ENCODE peak calls at places on chromosomes 5 and 9, in four cellular contexts. A is WTC11, V is HepG2, C is K562. I is an unnamed sample.

GRCh38 chr9:80144856-80145255 is 573.1 kb downstream of the TLE4 start:
- DNase-seq in A (no peak), V (no peak), C (no peak), I (no peak)

GRCh38 chr9:124735121-124735520 is 36.0 kb downstream of the NR6A1 start:
- DNase-seq in A (no peak), V (peak; percentile 44), C (no peak), I (no peak)

GRCh38 chr9:137670391-137671195 is 51.8 kb downstream of the EHMT1 start:
- DNase-seq in A (peak; percentile 49), V (peak; percentile 85), C (peak; percentile 89), I (no peak)

GRCh38 chr5:93736284-93736683 is 5.1 kb downstream of the POU5F2 start:
- DNase-seq in A (no peak), V (no peak), C (no peak), I (no peak)

GRCh38 chr9:99340281-99340680 is 118.2 kb downstream of the SEC61B start:
- DNase-seq in A (no peak), V (no peak), C (no peak), I (no peak)

GRCh38 chr5:149367249-149367971 is 9.6 kb downstream of the PCYOX1L start:
- DNase-seq in A (peak; percentile 87), V (peak; percentile 89), C (peak; percentile 90), I (no peak)

GRCh38 chr5:18314192-18314778 is 680.0 kb downstream of the TAF11L14 start:
- DNase-seq in A (no peak), V (no peak), C (peak; percentile 48), I (no peak)

GRCh38 chr9:121852646-121853616 is 201.5 kb downstream of the DAB2IP start:
- DNase-seq in A (no peak), V (no peak), C (no peak), I (no peak)

GRCh38 chr5:138461343-138462125 is 3.7 kb upstream of the EGR1 start:
- DNase-seq in A (no peak), V (no peak), C (no peak), I (no peak)

GRCh38 chr5:124923131-124923530 is 176.7 kb upstream of the ZNF608 start:
- DNase-seq in A (no peak), V (no peak), C (no peak), I (no peak)

GRCh38 chr5:146447734-146448380 is 724 bp downstream of the TCERG1 start:
- DNase-seq in A (peak; percentile 38), V (peak; percentile 47), C (peak; percentile 77), I (no peak)

GRCh38 chr5:8908055-8908683 is 637.7 kb downstream of the SEMA5A start:
- DNase-seq in A (peak; percentile 78), V (no peak), C (peak; percentile 54), I (no peak)

GRCh38 chr5:35717718-35718117 is 100.1 kb downstream of the SPEF2 start:
- DNase-seq in A (peak; percentile 14), V (no peak), C (no peak), I (no peak)

GRCh38 chr9:27421567-27421966 is 102.5 kb upstream of the IFNK start:
- DNase-seq in A (no peak), V (no peak), C (no peak), I (no peak)

GRCh38 chr5:123098767-123099513 is 9.9 kb downstream of the PRDM6 start:
- DNase-seq in A (peak; percentile 21), V (no peak), C (no peak), I (no peak)

GRCh38 chr5:36374275-36374862 is 72.7 kb upstream of the RANBP3L start:
- DNase-seq in A (no peak), V (no peak), C (no peak), I (no peak)

GRCh38 chr5:35890021-35890740 is 33.5 kb downstream of the IL7R start:
- DNase-seq in A (no peak), V (no peak), C (no peak), I (no peak)

GRCh38 chr5:135718151-135718550 is 116.3 kb upstream of the SLC25A48 start:
- DNase-seq in A (no peak), V (no peak), C (no peak), I (no peak)

GRCh38 chr9:110021891-110022290 is 186.1 kb downstream of the C9orf152 start:
- DNase-seq in A (no peak), V (no peak), C (no peak), I (peak; percentile 60)

GRCh38 chr5:56170557-56170956 is 62.6 kb downstream of the ANKRD55 start:
- DNase-seq in A (no peak), V (no peak), C (no peak), I (no peak)

GRCh38 chr5:170632985-170633234 is 129.1 kb downstream of the KCNIP1 start:
- DNase-seq in A (peak; percentile 90), V (no peak), C (peak; percentile 69), I (no peak)

GRCh38 chr9:123453904-123454321 is 97.9 kb downstream of the CRB2 start:
- DNase-seq in A (no peak), V (peak; percentile 25), C (no peak), I (no peak)

GRCh38 chr5:109905906-109906305 is 216.2 kb downstream of the MAN2A1 start:
- DNase-seq in A (no peak), V (peak; percentile 69), C (no peak), I (no peak)

GRCh38 chr5:151911011-151911410 is 13.6 kb downstream of the GLRA1 start:
- DNase-seq in A (no peak), V (no peak), C (no peak), I (no peak)

GRCh38 chr5:157785781-157786180 is 42.3 kb downstream of the LSM11 start:
- DNase-seq in A (no peak), V (no peak), C (no peak), I (no peak)
- TF ChIP-seq CBFB in A (no peak), V (no peak), C (no peak), I (no peak)

GRCh38 chr5:43309657-43310056 is 3.6 kb downstream of the HMGCS1 start:
- DNase-seq in A (no peak), V (no peak), C (peak; percentile 40), I (no peak)
- TF ChIP-seq CBFB in A (no peak), V (no peak), C (no peak), I (no peak)

DNA sequence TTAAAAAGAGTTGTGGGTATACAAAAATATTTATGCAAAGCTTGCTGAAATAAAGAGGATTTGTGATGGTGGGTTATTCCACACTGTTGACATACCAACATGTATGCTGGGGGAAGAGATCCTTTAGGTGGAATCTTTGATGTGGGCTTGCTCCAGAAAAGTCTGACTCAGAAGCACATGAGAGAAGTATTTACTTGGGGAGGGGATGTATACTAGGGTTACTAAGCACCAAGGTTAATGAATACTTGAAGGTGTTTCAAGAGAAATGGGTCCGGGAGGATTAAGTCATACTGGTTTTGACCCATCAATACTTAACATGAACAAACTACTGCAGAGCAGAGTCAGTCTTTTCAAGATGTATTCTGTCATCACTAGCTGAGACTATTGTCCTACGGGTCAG is 316.4 kb upstream of the GRIN3A start:
- DNase-seq in A (no peak), V (no peak), C (no peak), I (no peak)
- TF ChIP-seq CBFB in A (no peak), V (no peak), C (no peak), I (no peak)

GRCh38 chr9:34501889-34502425 is 20.8 kb downstream of the ENHO start:
- DNase-seq in A (peak; percentile 42), V (peak; percentile 83), C (no peak), I (no peak)
- TF ChIP-seq CBFB in A (no peak), V (no peak), C (no peak), I (no peak)

DNA sequence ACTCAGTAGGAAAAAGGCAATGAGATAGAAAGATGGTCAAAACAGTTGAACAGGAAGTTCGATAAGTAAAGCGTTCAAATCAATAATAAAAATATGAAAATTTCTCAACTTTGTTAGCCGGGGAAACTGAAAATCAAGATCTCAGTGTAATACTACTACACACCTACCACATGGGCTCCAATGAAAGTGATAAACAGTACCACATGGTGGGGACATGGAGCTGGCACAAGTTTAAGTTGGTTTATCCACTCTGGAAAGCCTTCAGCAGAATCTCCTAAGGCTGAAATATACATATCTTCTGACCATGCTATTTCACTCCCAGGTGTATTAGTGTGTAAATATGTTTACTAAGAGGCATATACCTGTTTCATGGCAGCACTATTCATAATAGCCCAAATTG is 126.8 kb downstream of the NXNL2 start:
- DNase-seq in A (no peak), V (peak; percentile 16), C (no peak), I (no peak)
- TF ChIP-seq CBFB in A (no peak), V (no peak), C (no peak), I (no peak)